ENCODE peak calls at places on chromosome 20, in six cellular contexts. P is fibroblast of lung; Y is cardiac muscle cell; J is naive thymus-derived CD4-positive, alpha-beta T cell; L is ascending aorta; D is HAP-1. W is an unnamed sample. For H3K4me1 and H3K36me3, the result is how much of the 10 kb centered on the place peaks cover.

GRCh38 chr20:35344354-35344837 is 52.2 kb upstream of the FAM83C start:
- DNase-seq in L (no peak), Y (peak), P (peak), J (no peak), D (no peak), W (peak)

GRCh38 chr20:31605902-31606677 is 1.0 kb downstream of the ID1 start:
- DNase-seq in J (no peak), Y (peak), L (no peak), D (peak), P (peak), W (peak)

GRCh38 chr20:35187584-35188190 is 15.8 kb downstream of the PROCR start:
- DNase-seq in Y (no peak), D (no peak), P (no peak), L (no peak), J (no peak), W (no peak)

GRCh38 chr20:19974621-19975435 is 42.3 kb upstream of the NAA20 start:
- DNase-seq in D (no peak), P (peak), L (peak), Y (peak), J (no peak), W (no peak)

GRCh38 chr20:63060057-63060991 is 53.6 kb upstream of the BHLHE23 start:
- DNase-seq in J (no peak), P (peak), Y (peak), L (no peak), D (no peak), W (no peak)

GRCh38 chr20:17627101-17627950 is 54.7 kb downstream of the RRBP1 start:
- DNase-seq in J (no peak), Y (no peak), L (no peak), P (no peak), D (no peak), W (peak)

GRCh38 chr20:16714765-16715164 is 15.1 kb upstream of the SNRPB2 start:
- DNase-seq in P (no peak), D (no peak), J (no peak), Y (no peak), L (no peak), W (no peak)

GRCh38 chr20:60102665-60103210 is 144.5 kb downstream of the CDH26 start:
- DNase-seq in Y (no peak), D (no peak), L (no peak), P (no peak), J (no peak), W (no peak)

GRCh38 chr20:13800728-13801134 is 15.9 kb downstream of the NDUFAF5 start:
- DNase-seq in Y (peak), J (no peak), P (peak), L (no peak), D (no peak), W (peak)

GRCh38 chr20:36929290-36929689 is 22.2 kb downstream of the SAMHD1 start:
- DNase-seq in P (peak), J (no peak), L (no peak), Y (no peak), D (no peak), W (no peak)

GRCh38 chr20:60966031-60966430 is 286.0 kb upstream of the CDH4 start:
- DNase-seq in D (no peak), J (no peak), P (no peak), Y (no peak), L (no peak), W (no peak)

GRCh38 chr20:50776122-50776795 is 18.6 kb upstream of the BCAS4 start:
- DNase-seq in Y (no peak), J (no peak), D (no peak), P (no peak), L (no peak), W (peak)

GRCh38 chr20:4740774-4741431 is 19.2 kb downstream of the PRND start:
- DNase-seq in P (peak), Y (peak), J (peak), D (peak), L (no peak), W (peak)

GRCh38 chr20:19921349-19921793 is 95.8 kb upstream of the NAA20 start:
- DNase-seq in D (no peak), Y (no peak), J (no peak), P (peak), L (no peak), W (no peak)

GRCh38 chr20:54025166-54025835 is 45.1 kb downstream of the BCAS1 start:
- DNase-seq in J (no peak), Y (peak), P (peak), L (no peak), D (no peak), W (no peak)

GRCh38 chr20:5077761-5078387 is 41.9 kb downstream of the PCNA start:
- DNase-seq in L (no peak), J (peak), P (no peak), Y (no peak), D (no peak), W (no peak)

GRCh38 chr20:33518071-33518470 is 28.2 kb downstream of the CBFA2T2 start:
- DNase-seq in D (peak), L (no peak), J (no peak), Y (peak), P (peak), W (no peak)

GRCh38 chr20:49519777-49520359 is 37.4 kb upstream of the KCNB1 start:
- DNase-seq in L (no peak), P (no peak), J (no peak), Y (no peak), D (peak), W (no peak)

GRCh38 chr20:14986026-14986655 is 648.7 kb upstream of the FLRT3 start:
- DNase-seq in D (no peak), J (no peak), Y (peak), L (no peak), P (peak), W (peak)

GRCh38 chr20:796916-797315 is 28.6 kb upstream of the SLC52A3 start:
- DNase-seq in J (no peak), Y (no peak), D (no peak), P (no peak), L (no peak), W (peak)

GRCh38 chr20:52010541-52010940 is 181.0 kb downstream of the ZFP64 start:
- DNase-seq in P (no peak), D (no peak), J (no peak), L (no peak), Y (no peak), W (no peak)

GRCh38 chr20:35369804-35370203 is 42.0 kb downstream of the UQCC1 start:
- DNase-seq in P (peak), D (no peak), J (no peak), L (no peak), Y (peak), W (no peak)

GRCh38 chr20:36214684-36215256 is 21.5 kb upstream of the AAR2 start:
- DNase-seq in J (no peak), D (peak), L (no peak), P (peak), Y (peak), W (no peak)

GRCh38 chr20:9253140-9253539 is 184.3 kb downstream of the PLCB4 start:
- DNase-seq in J (no peak), L (no peak), D (no peak), Y (no peak), P (no peak), W (no peak)

GRCh38 chr20:41149679-41150131 is 12.4 kb downstream of the PLCG1 start:
- DNase-seq in Y (peak), L (no peak), P (peak), J (no peak), D (no peak), W (peak)

GRCh38 chr20:16256981-16257380 is 316.3 kb downstream of the KIF16B start:
- DNase-seq in D (no peak), Y (no peak), L (no peak), J (no peak), P (no peak), W (no peak)

GRCh38 chr20:49989234-49990065 is 6.7 kb downstream of the SNAI1 start:
- DNase-seq in D (no peak), Y (peak), P (peak), L (no peak), J (no peak), W (peak)

GRCh38 chr20:10508468-10509251 is 73.6 kb downstream of the SLX4IP start:
- DNase-seq in J (no peak), P (peak), Y (peak), L (no peak), D (no peak), W (no peak)

GRCh38 chr20:62469352-62469751 is 6.4 kb downstream of the GATA5 start:
- DNase-seq in L (no peak), P (no peak), D (no peak), Y (no peak), J (no peak), W (no peak)

GRCh38 chr20:22757424-22758189 is 173.2 kb upstream of the FOXA2 start:
- DNase-seq in J (no peak), P (no peak), D (no peak), L (no peak), Y (no peak), W (no peak)

GRCh38 chr20:34426026-34426425 is 63.0 kb downstream of the ITCH start:
- DNase-seq in Y (peak), L (no peak), J (no peak), P (no peak), D (no peak), W (no peak)

GRCh38 chr20:19212524-19213502 is at the start of gene SLC24A3:
- DNase-seq in L (no peak), Y (peak), P (peak), J (no peak), D (peak), W (no peak)

GRCh38 chr20:24662286-24662685 is 192.9 kb downstream of the SYNDIG1 start:
- DNase-seq in P (no peak), Y (no peak), J (no peak), D (no peak), L (no peak), W (no peak)

GRCh38 chr20:19284400-19285178 is 72.1 kb downstream of the SLC24A3 start:
- DNase-seq in J (no peak), L (no peak), P (no peak), Y (no peak), D (no peak), W (no peak)

GRCh38 chr20:37343212-37343993 is 2.5 kb upstream of the SRC start:
- DNase-seq in P (no peak), D (no peak), Y (no peak), L (no peak), J (no peak), W (peak)

GRCh38 chr20:52175840-52176239 is 15.7 kb downstream of the ZFP64 start:
- DNase-seq in Y (no peak), J (no peak), D (no peak), L (no peak), P (no peak), W (no peak)

GRCh38 chr20:24588725-24589340 is 119.4 kb downstream of the SYNDIG1 start:
- DNase-seq in L (no peak), D (no peak), P (no peak), J (no peak), Y (no peak), W (no peak)

GRCh38 chr20:45751714-45752113 is 29.6 kb downstream of the SPINT4 start:
- DNase-seq in D (no peak), P (no peak), L (no peak), Y (no peak), J (no peak), W (no peak)

GRCh38 chr20:53735536-53736050 is 142.0 kb upstream of the ZNF217 start:
- DNase-seq in L (no peak), P (peak), D (no peak), Y (peak), J (no peak), W (no peak)

GRCh38 chr20:2212457-2213005 is 83.3 kb upstream of the TGM3 start:
- DNase-seq in P (no peak), Y (no peak), J (no peak), D (no peak), L (no peak), W (no peak)

GRCh38 chr20:2220298-2220697 is 75.5 kb upstream of the TGM3 start:
- DNase-seq in L (no peak), Y (no peak), P (no peak), D (no peak), J (no peak), W (no peak)

GRCh38 chr20:2219481-2220006 is 76.3 kb upstream of the TGM3 start:
- DNase-seq in L (no peak), Y (no peak), D (no peak), J (no peak), P (no peak), W (no peak)

GRCh38 chr20:2221933-2222332 is 73.9 kb upstream of the TGM3 start:
- DNase-seq in P (no peak), J (no peak), Y (no peak), L (no peak), D (no peak), W (no peak)

DNA sequence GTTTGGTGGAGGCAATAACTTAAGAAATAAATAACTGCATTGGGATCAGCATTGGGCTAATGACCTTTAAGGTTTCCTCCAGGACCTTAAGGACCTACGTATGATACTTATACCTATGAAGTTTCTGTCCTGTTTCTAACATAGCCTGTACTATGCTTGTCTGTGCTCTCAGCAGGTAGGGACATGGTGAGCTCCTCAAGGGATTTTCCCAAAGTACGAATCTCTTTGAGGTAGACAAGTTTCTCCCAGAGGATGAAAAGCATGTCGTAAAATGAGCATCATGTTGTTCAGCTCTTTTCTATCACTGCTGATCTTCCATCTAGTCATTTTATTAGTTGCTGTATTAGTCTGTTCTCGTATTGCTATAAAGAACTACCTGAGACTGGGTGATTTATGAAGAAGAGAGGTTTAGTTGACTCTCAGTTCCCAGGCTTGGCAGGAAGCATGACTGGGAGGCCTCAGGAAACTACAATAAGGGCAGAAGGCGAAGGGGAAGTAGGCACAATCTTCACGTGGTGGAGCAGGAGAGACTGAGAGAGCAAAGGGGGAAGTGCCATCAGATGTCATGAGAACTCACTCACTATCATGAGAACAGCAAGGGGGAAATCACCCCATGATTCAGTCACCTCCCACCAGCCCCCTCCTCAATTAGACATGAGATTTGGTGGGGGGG is 77.8 kb upstream of the TGM3 start:
- DNase-seq in P (no peak), Y (no peak), J (no peak), L (no peak), D (no peak), W (no peak)
- H3K4me1 ChIP-seq in P (under half), Y (under half), J (under half), L (under half), D (under half), W (under half)

GRCh38 chr20:43700627-43701026 is 26.2 kb downstream of the GTSF1L start:
- DNase-seq in J (no peak), P (no peak), Y (no peak), D (no peak), L (no peak), W (no peak)
- H3K36me3 ChIP-seq in J (under half), P (under half), Y (under half), D (half or more), L (under half), W (under half)

GRCh38 chr20:57697540-57697939 is 12.3 kb downstream of the PMEPA1 start:
- DNase-seq in P (no peak), D (no peak), Y (no peak), J (no peak), L (no peak), W (no peak)
- H3K4me1 ChIP-seq in P (under half), D (under half), Y (under half), J (under half), L (under half), W (under half)

GRCh38 chr20:47417245-47418060 is 61.0 kb upstream of the ZMYND8 start:
- DNase-seq in D (no peak), Y (no peak), P (no peak), L (no peak), J (no peak), W (no peak)
- H3K36me3 ChIP-seq in D (under half), Y (under half), P (under half), L (under half), J (under half), W (under half)

W was measured in Peyer's patch.